ENCODE peak calls at places on chromosomes 4 and X, in eight cellular contexts. I is lower lobe of right lung, F is transverse colon, D is astrocyte of the spinal cord, B is neural crest cell, R is esophagus squamous epithelium, H is psoas muscle, O is AG04450. X is an unnamed sample.

GRCh38 chr4:106261980-106262379 is 54.0 kb downstream of the TBCK start:
- DNase-seq in D (no peak), R (no peak), H (no peak), I (no peak), O (no peak), F (no peak), B (no peak), X (no peak)

GRCh38 chr4:123168812-123169211 is 227.8 kb upstream of the SPRY1 start:
- DNase-seq in D (peak; percentile 12), I (no peak), B (no peak), F (no peak), O (no peak), H (no peak), R (no peak), X (no peak)

GRCh38 chr4:169369634-169370033 is 98.9 kb upstream of the SH3RF1 start:
- DNase-seq in H (no peak), I (no peak), F (no peak), R (no peak), B (no peak), D (no peak), O (no peak), X (no peak)

GRCh38 chr4:55318135-55318534 is 27.9 kb upstream of the SRD5A3 start:
- DNase-seq in F (no peak), B (no peak), H (no peak), O (no peak), I (no peak), D (peak; percentile 31), R (no peak), X (no peak)

GRCh38 chr4:177047070-177047850 is 254.5 kb upstream of the VEGFC start:
- DNase-seq in F (peak; percentile 53), D (peak; percentile 85), O (peak; percentile 59), B (peak; percentile 77), H (peak; percentile 40), I (no peak), R (no peak), X (peak; percentile 28)

GRCh38 chr4:103008875-103009729 is 10.4 kb downstream of the SLC9B1 start:
- DNase-seq in I (no peak), O (peak; percentile 50), R (no peak), D (peak; percentile 75), H (no peak), F (no peak), B (no peak), X (peak; percentile 44)

GRCh38 chr4:174120446-174121142 is 162.9 kb downstream of the FBXO8 start:
- DNase-seq in R (no peak), H (peak; percentile 20), B (peak; percentile 53), D (peak; percentile 77), I (no peak), O (peak; percentile 27), F (no peak), X (peak; percentile 36)

GRCh38 chr4:119589165-119589564 is 39.4 kb downstream of the PDE5A start:
- DNase-seq in H (no peak), B (no peak), F (no peak), I (no peak), R (no peak), O (no peak), D (no peak), X (no peak)

GRCh38 chrX:74179071-74179470 is 124.9 kb upstream of the ZCCHC13 start:
- DNase-seq in F (no peak), H (no peak), I (no peak), D (peak; percentile 58), R (no peak), O (peak; percentile 20), B (no peak), X (no peak)

GRCh38 chrX:130654409-130654970 is 248.5 kb downstream of the ENOX2 start:
- DNase-seq in H (no peak), O (no peak), F (no peak), I (no peak), B (no peak), R (no peak), D (peak; percentile 9), X (no peak)

GRCh38 chr4:118918388-118918787 is 29.7 kb downstream of the SYNPO2 start:
- DNase-seq in D (peak; percentile 93), R (no peak), B (no peak), O (peak; percentile 77), F (no peak), H (no peak), I (no peak), X (no peak)

GRCh38 chr4:76995776-76996175 is 46.2 kb downstream of the SEPTIN11 start:
- DNase-seq in D (no peak), O (no peak), F (no peak), R (no peak), H (no peak), I (no peak), B (no peak), X (no peak)

GRCh38 chrX:51955200-51955599 is 61.8 kb downstream of the MAGED1 start:
- DNase-seq in O (no peak), R (no peak), I (no peak), D (no peak), F (no peak), B (no peak), H (no peak), X (peak; percentile 14)

GRCh38 chrX:38247051-38247450 is 26.4 kb upstream of the SRPX start:
- DNase-seq in R (no peak), D (no peak), O (no peak), F (no peak), I (no peak), B (no peak), H (no peak), X (no peak)

GRCh38 chr4:173821851-173822250 is 291.8 kb upstream of the HAND2 start:
- DNase-seq in D (peak; percentile 46), F (no peak), I (no peak), R (no peak), O (no peak), B (no peak), H (no peak), X (no peak)

GRCh38 chrX:1249101-1249887 is 19.3 kb upstream of the CSF2RA start:
- DNase-seq in B (peak; percentile 10), H (peak; percentile 31), O (no peak), F (peak; percentile 24), R (no peak), D (no peak), I (peak; percentile 79), X (no peak)

GRCh38 chr4:144748814-144749555 is 103.0 kb downstream of the HHIP start:
- DNase-seq in R (no peak), I (no peak), D (peak; percentile 19), O (no peak), F (no peak), B (no peak), H (no peak), X (no peak)

GRCh38 chr4:111890412-111890811 is 254.8 kb upstream of the FAM241A start:
- DNase-seq in D (no peak), F (no peak), I (no peak), O (no peak), B (no peak), H (no peak), R (no peak), X (no peak)

GRCh38 chr4:101865501-101866062 is 75.1 kb downstream of the BANK1 start:
- DNase-seq in F (no peak), R (no peak), D (peak; percentile 76), H (no peak), O (no peak), B (no peak), I (no peak), X (no peak)

GRCh38 chrX:48496660-48497059 is 12.1 kb upstream of the PORCN start:
- DNase-seq in I (no peak), O (no peak), D (no peak), H (no peak), B (no peak), F (no peak), R (no peak), X (no peak)

GRCh38 chr4:130349745-130350144 is 1253.8 kb downstream of the C4orf33 start:
- DNase-seq in I (no peak), H (no peak), R (no peak), F (no peak), O (no peak), D (no peak), B (no peak), X (no peak)

GRCh38 chrX:133454525-133455323 is 39.4 kb upstream of the GPC4 start:
- DNase-seq in I (no peak), H (no peak), O (no peak), R (no peak), F (no peak), B (no peak), D (no peak), X (no peak)

GRCh38 chr4:70802923-70803605 is 36.6 kb downstream of the GRSF1 start:
- DNase-seq in D (no peak), I (no peak), F (no peak), O (no peak), R (no peak), B (no peak), H (no peak), X (no peak)

GRCh38 chr4:95095352-95095974 is 337.7 kb downstream of the BMPR1B start:
- DNase-seq in B (no peak), O (no peak), H (no peak), I (no peak), R (no peak), D (peak; percentile 68), F (no peak), X (no peak)
- TF ChIP-seq CTCF in B (peak; percentile 73), O (peak; percentile 73), H (peak; percentile 72), I (peak; percentile 14), R (no peak), D (peak; percentile 72), F (peak; percentile 28), X (peak; percentile 26)

DNA sequence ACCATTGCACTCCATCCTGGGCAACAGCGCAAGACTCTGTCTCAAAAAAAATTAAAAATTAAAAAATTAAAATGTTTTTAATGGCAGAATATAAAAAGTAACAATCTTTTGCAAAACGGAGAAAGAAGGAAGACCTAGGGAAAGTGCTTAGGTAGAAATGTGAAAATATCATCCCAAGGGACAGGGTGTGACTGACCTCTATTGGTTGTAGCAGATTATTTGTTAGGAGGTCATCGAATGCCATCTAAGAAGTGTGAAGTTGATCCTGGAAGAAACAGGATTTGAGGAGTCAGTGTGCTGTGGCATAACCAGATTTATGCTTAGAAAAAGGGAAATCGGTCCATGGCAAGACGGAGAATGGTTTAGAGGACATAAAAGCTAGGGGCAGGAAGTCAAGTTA is 18.1 kb upstream of the C4orf36 start:
- DNase-seq in H (no peak), D (no peak), O (no peak), R (no peak), F (no peak), I (no peak), B (no peak), X (no peak)
- TF ChIP-seq CTCF in H (no peak), D (no peak), O (no peak), R (no peak), F (no peak), I (no peak), B (no peak), X (no peak)

GRCh38 chr4:39658756-39659155 is 20.1 kb upstream of the SMIM14 start:
- DNase-seq in O (no peak), F (no peak), H (no peak), B (no peak), I (no peak), D (no peak), R (no peak), X (no peak)
- TF ChIP-seq CTCF in O (peak; percentile 40), F (peak; percentile 17), H (no peak), B (no peak), I (no peak), D (peak; percentile 51), R (no peak), X (peak; percentile 18)

DNA sequence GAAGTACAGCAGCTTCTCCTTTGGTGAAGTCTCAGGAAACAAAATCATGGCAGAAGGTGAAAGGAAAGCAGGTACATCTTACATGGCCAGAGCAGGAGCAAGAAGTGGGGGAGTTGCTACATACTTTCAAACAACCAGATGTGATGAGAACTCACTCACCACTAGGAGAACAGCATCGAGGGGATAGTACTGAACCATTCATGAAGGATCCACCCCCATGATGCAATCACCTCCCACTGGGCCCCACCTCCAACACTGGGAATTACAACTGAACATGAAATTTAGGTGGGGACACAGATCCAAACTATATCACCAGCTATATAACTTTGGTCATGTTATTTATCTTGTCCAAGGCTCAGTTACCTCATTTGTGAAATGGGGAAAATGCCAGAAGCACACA is 159.4 kb downstream of the OPHN1 start:
- DNase-seq in F (no peak), O (no peak), H (no peak), R (no peak), D (no peak), I (no peak), B (no peak), X (no peak)
- TF ChIP-seq CTCF in F (no peak), O (no peak), H (no peak), R (no peak), D (no peak), I (no peak), B (no peak), X (no peak)

X was measured in GM13977.